ENCODE peak calls at places on chromosomes 4 and X, in ten cellular contexts. U, W, Q, H, D, T, V, M, A and P are unnamed samples.
A peak's percentile ranks its signal among the peaks of the same experiment; 100 is the strongest.

GRCh38 chr4:11286533-11286932 is 142.2 kb downstream of the HS3ST1 start:
- DNase-seq in T (no peak), V (no peak), Q (no peak), H (no peak), D (no peak), U (peak; percentile 38), M (no peak), W (no peak), A (no peak), P (no peak)

GRCh38 chr4:185625503-185625902 is 90.2 kb upstream of the PDLIM3 start:
- DNase-seq in V (no peak), A (no peak), T (no peak), Q (no peak), D (no peak), U (no peak), W (no peak), H (no peak), M (peak; percentile 76), P (no peak)

GRCh38 chr4:177308125-177308524 is 1.5 kb upstream of the NEIL3 start:
- DNase-seq in W (no peak), V (no peak), T (no peak), H (no peak), U (no peak), M (peak; percentile 75), A (no peak), Q (no peak), D (peak; percentile 71), P (no peak)

GRCh38 chrX:37871626-37872302 is 24.4 kb upstream of the DYNLT3 start:
- DNase-seq in D (peak; percentile 80), A (no peak), H (no peak), W (peak; percentile 69), U (no peak), Q (peak; percentile 29), V (no peak), M (peak; percentile 49), T (no peak), P (no peak)

GRCh38 chr4:183262776-183263100 is 57.3 kb downstream of the CLDN22 start:
- DNase-seq in U (no peak), M (no peak), A (no peak), H (no peak), W (no peak), D (no peak), T (no peak), V (no peak), Q (no peak), P (no peak)

GRCh38 chrX:29671426-29671825 is 543.9 kb upstream of the MAGEB2 start:
- DNase-seq in A (no peak), D (peak; percentile 58), H (no peak), Q (no peak), M (no peak), U (no peak), T (no peak), V (no peak), W (no peak), P (no peak)

GRCh38 chr4:41569957-41570356 is 32.0 kb downstream of the LIMCH1 start:
- DNase-seq in T (no peak), W (no peak), D (no peak), H (no peak), A (no peak), M (peak; percentile 72), V (peak; percentile 8), U (no peak), Q (no peak), P (no peak)

GRCh38 chr4:27366424-27366823 is 505.8 kb downstream of the STIM2 start:
- DNase-seq in U (no peak), Q (no peak), V (no peak), T (no peak), W (no peak), A (no peak), D (peak; percentile 65), H (no peak), M (no peak), P (no peak)

GRCh38 chrX:130523460-130524394 is 121.9 kb downstream of the RBMX2 start:
- DNase-seq in W (no peak), A (no peak), T (peak; percentile 25), M (peak; percentile 54), U (no peak), D (peak; percentile 12), V (peak; percentile 8), H (no peak), Q (peak; percentile 46), P (no peak)

GRCh38 chrX:1468250-1468772 is 15.6 kb upstream of the ASMTL start:
- DNase-seq in D (no peak), A (peak; percentile 59), T (peak; percentile 71), H (peak; percentile 49), U (peak; percentile 90), M (peak; percentile 48), V (no peak), Q (peak; percentile 50), W (peak; percentile 50), P (peak; percentile 75)

GRCh38 chrX:84188320-84188834 is 378 bp upstream of the RPS6KA6 start:
- DNase-seq in U (peak; percentile 65), H (peak; percentile 37), M (peak; percentile 73), T (peak; percentile 55), A (no peak), V (peak; percentile 76), Q (peak; percentile 51), D (peak; percentile 61), W (peak; percentile 48), P (no peak)

GRCh38 chr4:67292045-67292444 is 253.3 kb downstream of the CENPC start:
- DNase-seq in V (no peak), D (peak; percentile 3), U (no peak), T (no peak), H (no peak), W (no peak), A (no peak), Q (no peak), M (no peak), P (no peak)

GRCh38 chrX:118795528-118795927 is 28.1 kb upstream of the ZCCHC12 start:
- DNase-seq in Q (no peak), D (peak; percentile 9), T (no peak), U (no peak), M (no peak), W (no peak), A (no peak), V (no peak), H (no peak), P (no peak)

GRCh38 chr4:152778656-152779512 is 646 bp downstream of the TIGD4 start:
- DNase-seq in U (peak; percentile 50), H (no peak), A (peak; percentile 30), W (peak; percentile 6), T (peak; percentile 32), V (peak; percentile 77), Q (peak; percentile 36), D (peak; percentile 23), M (peak; percentile 63), P (peak; percentile 13)

GRCh38 chrX:31540313-31540712 is 468.5 kb upstream of the FTHL17 start:
- DNase-seq in W (no peak), H (no peak), V (no peak), T (no peak), A (no peak), D (peak; percentile 31), U (no peak), M (no peak), Q (no peak), P (no peak)

DNA sequence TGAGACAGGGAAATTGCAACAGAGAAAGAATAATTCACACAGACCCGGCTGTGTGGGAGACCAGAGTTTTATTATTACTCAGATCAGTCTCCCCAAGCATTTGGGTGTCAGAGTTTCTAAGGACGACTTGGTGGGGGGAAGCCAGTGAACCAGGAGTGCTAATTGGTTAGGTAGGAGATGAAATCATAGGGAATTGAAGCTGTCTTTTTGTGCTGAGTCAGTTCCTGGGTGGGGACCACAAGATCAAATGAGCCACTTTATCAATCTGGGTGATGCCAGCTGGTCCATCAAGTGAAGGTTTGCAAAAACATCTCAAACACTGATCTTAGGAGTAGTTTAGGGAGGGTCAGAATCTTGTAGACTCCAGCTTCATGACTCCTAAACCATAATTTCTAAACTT is 560.7 kb downstream of the ADGRL3 start:
- DNase-seq in A (no peak), H (no peak), W (no peak), V (no peak), M (no peak), U (no peak), Q (no peak), T (no peak), D (no peak), P (no peak)
- H3K9me3 ChIP-seq in A (no peaks in the 10 kb centered on the region), H (no peaks in the 10 kb centered on the region), W (no peaks in the 10 kb centered on the region), V (peaks cover 4% of the 10 kb centered on the region), M (no peaks in the 10 kb centered on the region), U (no peaks in the 10 kb centered on the region), Q (peaks cover 13% of the 10 kb centered on the region), T (no peaks in the 10 kb centered on the region), D (no peaks in the 10 kb centered on the region), P (no peaks in the 10 kb centered on the region)

GRCh38 chrX:47991263-47992092 is 12.3 kb downstream of the ZNF182 start:
- DNase-seq in D (peak; percentile 67), V (no peak), A (peak; percentile 7), M (no peak), W (no peak), Q (no peak), T (no peak), H (no peak), U (no peak), P (no peak)
- H3K9me3 ChIP-seq in D (no peaks in the 10 kb centered on the region), V (no peaks in the 10 kb centered on the region), A (no peaks in the 10 kb centered on the region), M (no peaks in the 10 kb centered on the region), W (peaks cover 57% of the 10 kb centered on the region), Q (no peaks in the 10 kb centered on the region), T (no peaks in the 10 kb centered on the region), H (no peaks in the 10 kb centered on the region), U (no peaks in the 10 kb centered on the region), P (no peaks in the 10 kb centered on the region)

DNA sequence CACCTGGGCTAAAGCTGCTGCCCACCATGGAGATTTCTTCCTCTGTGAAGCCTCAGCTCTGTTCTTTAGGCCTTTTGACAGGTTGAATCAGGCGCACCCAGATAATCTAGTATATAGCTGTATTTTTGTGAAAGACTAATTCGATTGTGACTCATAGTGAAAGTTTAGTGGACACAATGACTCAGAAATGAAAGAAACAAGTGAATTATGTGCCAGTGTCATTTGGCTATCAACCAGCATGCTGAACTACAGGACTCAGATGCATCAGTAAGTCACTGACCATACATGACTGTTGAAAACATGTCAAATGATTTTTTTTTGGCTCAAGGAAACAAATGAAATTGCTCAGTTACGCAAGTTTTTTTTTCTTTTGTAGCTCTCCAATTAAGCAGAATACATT is 425.4 kb downstream of the SLITRK2 start:
- DNase-seq in Q (no peak), U (no peak), D (no peak), V (no peak), A (no peak), H (no peak), M (peak; percentile 49), T (no peak), W (no peak), P (no peak)
- H3K9me3 ChIP-seq in Q (no peaks in the 10 kb centered on the region), U (no peaks in the 10 kb centered on the region), D (no peaks in the 10 kb centered on the region), V (no peaks in the 10 kb centered on the region), A (no peaks in the 10 kb centered on the region), H (no peaks in the 10 kb centered on the region), M (no peaks in the 10 kb centered on the region), T (no peaks in the 10 kb centered on the region), W (no peaks in the 10 kb centered on the region), P (no peaks in the 10 kb centered on the region)

DNA sequence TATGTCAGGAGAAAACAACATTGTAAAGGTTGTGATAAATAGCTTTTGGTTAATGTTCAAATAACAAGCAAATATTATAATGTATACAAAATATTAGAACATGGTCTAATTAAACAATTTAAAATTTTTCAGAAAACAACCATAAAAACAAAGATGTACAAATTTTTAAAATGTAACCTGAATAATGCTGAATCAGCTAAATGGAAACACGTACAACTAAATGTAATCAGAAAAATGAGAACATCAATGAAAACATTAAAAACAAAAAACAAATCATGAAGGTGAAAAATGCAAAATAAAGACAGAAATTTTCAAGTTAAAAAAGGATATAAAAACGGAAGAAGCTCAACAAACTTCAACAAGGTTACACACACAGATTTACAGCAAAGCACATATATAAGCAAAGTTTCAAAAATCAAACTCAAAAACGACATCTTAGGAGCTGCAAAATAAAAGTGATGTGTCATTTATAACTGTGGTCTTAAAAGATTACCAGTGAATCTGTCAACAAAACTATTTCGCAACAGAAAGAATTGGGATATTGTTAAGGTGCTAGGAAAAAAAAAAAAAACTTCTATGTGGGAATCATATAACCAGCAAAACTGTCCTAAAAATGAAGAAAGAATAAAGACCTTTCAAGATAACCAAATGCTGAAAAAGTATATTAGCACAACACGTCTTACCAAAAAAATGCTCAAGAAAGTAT is 31.8 kb downstream of the ZNF732 start:
- DNase-seq in D (no peak), T (no peak), Q (no peak), V (no peak), W (no peak), M (no peak), A (no peak), U (no peak), H (no peak), P (no peak)
- H3K9me3 ChIP-seq in D (peaks cover 6% of the 10 kb centered on the region), T (peaks cover 83% of the 10 kb centered on the region), Q (peaks cover 100% of the 10 kb centered on the region), V (peaks cover 61% of the 10 kb centered on the region), W (peaks cover 34% of the 10 kb centered on the region), M (peaks cover 40% of the 10 kb centered on the region), A (peaks cover 75% of the 10 kb centered on the region), U (no peaks in the 10 kb centered on the region), H (no peaks in the 10 kb centered on the region), P (peaks cover 39% of the 10 kb centered on the region)